ENCODE peak calls at places on chromosomes 12 and 14, in seven cellular contexts. One of them, this sample, is unnamed.

GRCh38 chr12:25496098-25496587 is 56.9 kb downstream of the LMNTD1 start:
- DNase-seq in mammary epithelial cell: no peak
- DNase-seq in cardiac muscle cell: peak; percentile 20
- DNase-seq in AG04450: no peak
- DNase-seq in fibroblast of mammary gland: peak; percentile 79
- DNase-seq in GM10248: no peak
- DNase-seq in heart right ventricle: no peak
- DNase-seq in this sample: no peak

GRCh38 chr12:112792743-112793142 is 1.2 kb downstream of the RPH3A start:
- DNase-seq in heart right ventricle: no peak
- DNase-seq in mammary epithelial cell: no peak
- DNase-seq in AG04450: no peak
- DNase-seq in fibroblast of mammary gland: no peak
- DNase-seq in GM10248: no peak
- DNase-seq in cardiac muscle cell: no peak
- DNase-seq in this sample: no peak

GRCh38 chr12:47894068-47894467 is 10.7 kb downstream of the VDR start:
- DNase-seq in mammary epithelial cell: no peak
- DNase-seq in heart right ventricle: no peak
- DNase-seq in GM10248: no peak
- DNase-seq in AG04450: no peak
- DNase-seq in fibroblast of mammary gland: no peak
- DNase-seq in cardiac muscle cell: no peak
- DNase-seq in this sample: no peak

GRCh38 chr14:70907996-70908917 is 998 bp downstream of the PCNX1 start:
- DNase-seq in GM10248: peak; percentile 51
- DNase-seq in mammary epithelial cell: peak; percentile 71
- DNase-seq in heart right ventricle: peak; percentile 62
- DNase-seq in cardiac muscle cell: peak; percentile 81
- DNase-seq in AG04450: no peak
- DNase-seq in fibroblast of mammary gland: peak; percentile 65
- DNase-seq in this sample: peak; percentile 71

GRCh38 chr14:87998414-87998813 is 5.4 kb upstream of the GALC start:
- DNase-seq in AG04450: no peak
- DNase-seq in fibroblast of mammary gland: no peak
- DNase-seq in cardiac muscle cell: no peak
- DNase-seq in GM10248: no peak
- DNase-seq in mammary epithelial cell: no peak
- DNase-seq in heart right ventricle: no peak
- DNase-seq in this sample: no peak

GRCh38 chr12:75816892-75817291 is 214.7 kb downstream of the PHLDA1 start:
- DNase-seq in heart right ventricle: no peak
- DNase-seq in cardiac muscle cell: peak; percentile 59
- DNase-seq in GM10248: no peak
- DNase-seq in fibroblast of mammary gland: peak; percentile 95
- DNase-seq in mammary epithelial cell: peak; percentile 76
- DNase-seq in AG04450: no peak
- DNase-seq in this sample: peak; percentile 75

GRCh38 chr12:3231399-3231876 is 154.3 kb downstream of the TSPAN9 start:
- DNase-seq in fibroblast of mammary gland: peak; percentile 41
- DNase-seq in mammary epithelial cell: no peak
- DNase-seq in GM10248: no peak
- DNase-seq in cardiac muscle cell: no peak
- DNase-seq in AG04450: no peak
- DNase-seq in heart right ventricle: no peak
- DNase-seq in this sample: no peak

GRCh38 chr14:61491224-61491623 is 169.8 kb downstream of the PRKCH start:
- DNase-seq in fibroblast of mammary gland: no peak
- DNase-seq in heart right ventricle: no peak
- DNase-seq in AG04450: no peak
- DNase-seq in cardiac muscle cell: no peak
- DNase-seq in mammary epithelial cell: no peak
- DNase-seq in GM10248: no peak
- DNase-seq in this sample: peak; percentile 39

GRCh38 chr12:3150820-3151590 is 73.8 kb downstream of the TSPAN9 start:
- DNase-seq in AG04450: no peak
- DNase-seq in mammary epithelial cell: no peak
- DNase-seq in heart right ventricle: no peak
- DNase-seq in GM10248: no peak
- DNase-seq in cardiac muscle cell: peak; percentile 79
- DNase-seq in fibroblast of mammary gland: peak; percentile 30
- DNase-seq in this sample: no peak

GRCh38 chr14:46197856-46198255 is 453.7 kb downstream of the RPL10L start:
- DNase-seq in cardiac muscle cell: no peak
- DNase-seq in GM10248: no peak
- DNase-seq in fibroblast of mammary gland: peak; percentile 70
- DNase-seq in AG04450: no peak
- DNase-seq in mammary epithelial cell: no peak
- DNase-seq in heart right ventricle: no peak
- DNase-seq in this sample: no peak

GRCh38 chr12:12586879-12587675 is 24.4 kb upstream of the DUSP16 start:
- DNase-seq in GM10248: no peak
- DNase-seq in AG04450: no peak
- DNase-seq in mammary epithelial cell: peak; percentile 63
- DNase-seq in cardiac muscle cell: no peak
- DNase-seq in fibroblast of mammary gland: no peak
- DNase-seq in heart right ventricle: no peak
- DNase-seq in this sample: peak; percentile 91

GRCh38 chr12:57632898-57633825 is at the start of gene B4GALNT1:
- DNase-seq in GM10248: peak; percentile 85
- DNase-seq in mammary epithelial cell: peak; percentile 47
- DNase-seq in fibroblast of mammary gland: peak; percentile 29
- DNase-seq in heart right ventricle: peak; percentile 71
- DNase-seq in cardiac muscle cell: peak; percentile 59
- DNase-seq in AG04450: no peak
- DNase-seq in this sample: peak; percentile 60

GRCh38 chr14:100571837-100572236 is 15.4 kb downstream of the BEGAIN start:
- DNase-seq in AG04450: no peak
- DNase-seq in fibroblast of mammary gland: no peak
- DNase-seq in heart right ventricle: no peak
- DNase-seq in GM10248: no peak
- DNase-seq in cardiac muscle cell: no peak
- DNase-seq in mammary epithelial cell: no peak
- DNase-seq in this sample: no peak

GRCh38 chr12:114562654-114563053 is 121.3 kb downstream of the TBX3 start:
- DNase-seq in AG04450: no peak
- DNase-seq in fibroblast of mammary gland: no peak
- DNase-seq in mammary epithelial cell: no peak
- DNase-seq in GM10248: no peak
- DNase-seq in cardiac muscle cell: no peak
- DNase-seq in heart right ventricle: no peak
- DNase-seq in this sample: no peak

GRCh38 chr14:21245813-21246212 is 23.4 kb downstream of the HNRNPC start:
- DNase-seq in AG04450: no peak
- DNase-seq in fibroblast of mammary gland: no peak
- DNase-seq in cardiac muscle cell: no peak
- DNase-seq in mammary epithelial cell: no peak
- DNase-seq in heart right ventricle: no peak
- DNase-seq in GM10248: no peak
- DNase-seq in this sample: no peak

GRCh38 chr12:48197549-48197966 is 5.5 kb downstream of the OR10AD1 start:
- DNase-seq in heart right ventricle: no peak
- DNase-seq in AG04450: no peak
- DNase-seq in GM10248: peak; percentile 48
- DNase-seq in cardiac muscle cell: peak; percentile 55
- DNase-seq in mammary epithelial cell: peak; percentile 41
- DNase-seq in fibroblast of mammary gland: peak; percentile 46
- DNase-seq in this sample: peak; percentile 45

GRCh38 chr12:88083634-88084033 is 54.4 kb upstream of the C12orf50 start:
- DNase-seq in AG04450: no peak
- DNase-seq in GM10248: no peak
- DNase-seq in cardiac muscle cell: no peak
- DNase-seq in heart right ventricle: no peak
- DNase-seq in mammary epithelial cell: no peak
- DNase-seq in fibroblast of mammary gland: no peak
- DNase-seq in this sample: no peak

GRCh38 chr14:50351016-50351415 is 38.9 kb downstream of the DMAC2L start:
- DNase-seq in AG04450: no peak
- DNase-seq in heart right ventricle: no peak
- DNase-seq in cardiac muscle cell: no peak
- DNase-seq in fibroblast of mammary gland: peak; percentile 55
- DNase-seq in mammary epithelial cell: no peak
- DNase-seq in GM10248: no peak
- DNase-seq in this sample: no peak

GRCh38 chr14:22268875-22269274 is 320.1 kb downstream of the DAD1 start:
- DNase-seq in mammary epithelial cell: peak; percentile 91
- DNase-seq in fibroblast of mammary gland: peak; percentile 46
- DNase-seq in cardiac muscle cell: peak; percentile 9
- DNase-seq in AG04450: no peak
- DNase-seq in GM10248: no peak
- DNase-seq in heart right ventricle: no peak
- DNase-seq in this sample: peak; percentile 97

GRCh38 chr14:48398675-48399282 is 723.4 kb upstream of the MDGA2 start:
- DNase-seq in AG04450: no peak
- DNase-seq in heart right ventricle: no peak
- DNase-seq in mammary epithelial cell: peak; percentile 19
- DNase-seq in GM10248: peak; percentile 9
- DNase-seq in fibroblast of mammary gland: peak; percentile 44
- DNase-seq in cardiac muscle cell: peak; percentile 36
- DNase-seq in this sample: peak; percentile 59

GRCh38 chr12:131460516-131460915 is 250.4 kb upstream of the SFSWAP start:
- DNase-seq in fibroblast of mammary gland: no peak
- DNase-seq in mammary epithelial cell: no peak
- DNase-seq in cardiac muscle cell: no peak
- DNase-seq in AG04450: no peak
- DNase-seq in heart right ventricle: no peak
- DNase-seq in GM10248: no peak
- DNase-seq in this sample: no peak

GRCh38 chr12:122352394-122352793 is 70.1 kb downstream of the CLIP1 start:
- DNase-seq in AG04450: no peak
- DNase-seq in fibroblast of mammary gland: no peak
- DNase-seq in GM10248: no peak
- DNase-seq in heart right ventricle: no peak
- DNase-seq in mammary epithelial cell: no peak
- DNase-seq in cardiac muscle cell: no peak
- DNase-seq in this sample: no peak

GRCh38 chr12:121921106-121921505 is 2.7 kb downstream of the CFAP251 start:
- DNase-seq in cardiac muscle cell: no peak
- DNase-seq in mammary epithelial cell: no peak
- DNase-seq in GM10248: no peak
- DNase-seq in heart right ventricle: no peak
- DNase-seq in AG04450: no peak
- DNase-seq in fibroblast of mammary gland: no peak
- DNase-seq in this sample: no peak

GRCh38 chr12:64451687-64452558 is at the start of gene TBK1:
- DNase-seq in mammary epithelial cell: peak; percentile 83
- DNase-seq in fibroblast of mammary gland: peak; percentile 78
- DNase-seq in heart right ventricle: peak; percentile 93
- DNase-seq in AG04450: peak; percentile 57
- DNase-seq in cardiac muscle cell: peak; percentile 90
- DNase-seq in GM10248: peak; percentile 94
- DNase-seq in this sample: peak; percentile 79
- TF ChIP-seq CTCF in mammary epithelial cell: no peak
- TF ChIP-seq CTCF in fibroblast of mammary gland: no peak
- TF ChIP-seq CTCF in heart right ventricle: peak; percentile 35
- TF ChIP-seq CTCF in AG04450: no peak
- TF ChIP-seq CTCF in cardiac muscle cell: no peak
- TF ChIP-seq CTCF in GM10248: no peak
- TF ChIP-seq CTCF in this sample: no peak

GRCh38 chr12:44313188-44313587 is 477.3 kb downstream of the TMEM117 start:
- DNase-seq in fibroblast of mammary gland: no peak
- DNase-seq in cardiac muscle cell: no peak
- DNase-seq in mammary epithelial cell: no peak
- DNase-seq in GM10248: no peak
- DNase-seq in heart right ventricle: no peak
- DNase-seq in AG04450: no peak
- DNase-seq in this sample: no peak

GRCh38 chr12:44314007-44314500 is 478.2 kb downstream of the TMEM117 start:
- DNase-seq in cardiac muscle cell: no peak
- DNase-seq in fibroblast of mammary gland: peak; percentile 4
- DNase-seq in heart right ventricle: no peak
- DNase-seq in mammary epithelial cell: no peak
- DNase-seq in AG04450: no peak
- DNase-seq in GM10248: no peak
- DNase-seq in this sample: no peak

GRCh38 chr12:44317651-44318126 is 481.8 kb downstream of the TMEM117 start:
- DNase-seq in AG04450: peak; percentile 3
- DNase-seq in cardiac muscle cell: peak; percentile 43
- DNase-seq in GM10248: peak; percentile 22
- DNase-seq in heart right ventricle: no peak
- DNase-seq in fibroblast of mammary gland: peak; percentile 40
- DNase-seq in mammary epithelial cell: no peak
- DNase-seq in this sample: peak; percentile 49
- TF ChIP-seq CTCF in AG04450: peak; percentile 51
- TF ChIP-seq CTCF in cardiac muscle cell: peak; percentile 49
- TF ChIP-seq CTCF in GM10248: peak; percentile 58
- TF ChIP-seq CTCF in heart right ventricle: peak; percentile 13
- TF ChIP-seq CTCF in fibroblast of mammary gland: peak; percentile 51
- TF ChIP-seq CTCF in mammary epithelial cell: peak; percentile 62
- TF ChIP-seq CTCF in this sample: peak; percentile 58

GRCh38 chr12:103833891-103834290 is 7.1 kb downstream of the NT5DC3 start:
- DNase-seq in heart right ventricle: no peak
- DNase-seq in cardiac muscle cell: no peak
- DNase-seq in mammary epithelial cell: no peak
- DNase-seq in fibroblast of mammary gland: no peak
- DNase-seq in AG04450: no peak
- DNase-seq in GM10248: no peak
- DNase-seq in this sample: no peak

GRCh38 chr12:103834897-103835390 is 6.1 kb downstream of the NT5DC3 start:
- DNase-seq in mammary epithelial cell: no peak
- DNase-seq in cardiac muscle cell: no peak
- DNase-seq in fibroblast of mammary gland: no peak
- DNase-seq in AG04450: no peak
- DNase-seq in heart right ventricle: no peak
- DNase-seq in GM10248: no peak
- DNase-seq in this sample: no peak

GRCh38 chr12:103838254-103838914 is 2.6 kb downstream of the NT5DC3 start:
- DNase-seq in mammary epithelial cell: no peak
- DNase-seq in fibroblast of mammary gland: no peak
- DNase-seq in heart right ventricle: no peak
- DNase-seq in cardiac muscle cell: no peak
- DNase-seq in AG04450: no peak
- DNase-seq in GM10248: no peak
- DNase-seq in this sample: no peak

GRCh38 chr12:103839103-103839502 is 1.9 kb downstream of the NT5DC3 start:
- DNase-seq in heart right ventricle: no peak
- DNase-seq in GM10248: no peak
- DNase-seq in fibroblast of mammary gland: no peak
- DNase-seq in AG04450: no peak
- DNase-seq in mammary epithelial cell: no peak
- DNase-seq in cardiac muscle cell: peak; percentile 49
- DNase-seq in this sample: no peak

DNA sequence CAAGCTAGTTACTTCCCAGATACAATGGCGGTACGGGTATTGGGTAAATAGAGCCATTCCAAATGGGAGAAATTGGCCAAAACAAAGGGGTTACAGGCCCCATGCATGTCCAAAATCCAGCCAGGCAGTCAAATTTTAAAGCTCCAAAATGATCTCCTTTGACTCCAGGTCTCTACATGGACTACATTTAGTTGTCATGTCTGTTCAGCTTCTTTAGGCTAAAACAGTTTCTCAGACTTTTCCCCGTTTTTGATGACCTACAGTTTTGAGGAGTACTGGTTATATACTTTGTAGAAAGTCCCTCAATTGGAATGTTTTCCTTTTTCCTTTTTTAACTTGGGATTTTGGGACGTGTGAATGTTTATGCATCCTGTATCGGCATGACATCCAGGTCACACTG is 4.7 kb downstream of the NT5DC3 start:
- DNase-seq in heart right ventricle: no peak
- DNase-seq in mammary epithelial cell: no peak
- DNase-seq in AG04450: no peak
- DNase-seq in fibroblast of mammary gland: no peak
- DNase-seq in GM10248: no peak
- DNase-seq in cardiac muscle cell: no peak
- DNase-seq in this sample: no peak
- TF ChIP-seq CTCF in heart right ventricle: no peak
- TF ChIP-seq CTCF in mammary epithelial cell: no peak
- TF ChIP-seq CTCF in AG04450: no peak
- TF ChIP-seq CTCF in fibroblast of mammary gland: no peak
- TF ChIP-seq CTCF in GM10248: no peak
- TF ChIP-seq CTCF in cardiac muscle cell: no peak
- TF ChIP-seq CTCF in this sample: no peak

GRCh38 chr14:80364274-80364673 is 153.0 kb upstream of the DIO2 start:
- DNase-seq in mammary epithelial cell: no peak
- DNase-seq in AG04450: no peak
- DNase-seq in cardiac muscle cell: peak; percentile 55
- DNase-seq in GM10248: peak; percentile 8
- DNase-seq in heart right ventricle: no peak
- DNase-seq in fibroblast of mammary gland: peak; percentile 54
- DNase-seq in this sample: peak; percentile 37
- TF ChIP-seq CTCF in mammary epithelial cell: peak; percentile 50
- TF ChIP-seq CTCF in AG04450: peak; percentile 19
- TF ChIP-seq CTCF in cardiac muscle cell: peak; percentile 45
- TF ChIP-seq CTCF in GM10248: no peak
- TF ChIP-seq CTCF in heart right ventricle: peak; percentile 18
- TF ChIP-seq CTCF in fibroblast of mammary gland: peak; percentile 65
- TF ChIP-seq CTCF in this sample: peak; percentile 42

This sample was measured in epithelial cell of esophagus.